ENCODE peak calls at places on chromosome 11, in nine cellular contexts. C is osteocyte; L is activated CD4-positive, alpha-beta T cell treated with anti-CD3 and anti-CD28 coated beads, Interleukin-2, amount 50 U/mL, for 24 hours; E is stimulated activated CD8-positive, alpha-beta memory T cell treated with anti-CD3 and anti-CD28 coated beads, Interleukin-2, amount 100 ng/mL, for 1 hour; W is amniotic stem cell; F is skeletal muscle cell; S is Right ventricle myocardium superior; G is CMK; D is anterior cingulate cortex. B is an unnamed sample.

GRCh38 chr11:69204246-69205124 is 48.8 kb downstream of the SMIM38 start:
- DNase-seq in G (no peak), E (no peak), C (no peak), L (no peak), S (no peak), W (no peak), F (no peak), D (no peak), B (peak; percentile 61)

GRCh38 chr11:68430801-68431200 is 29.8 kb upstream of the PPP6R3 start:
- DNase-seq in D (no peak), G (no peak), W (no peak), C (no peak), E (no peak), F (no peak), L (no peak), S (no peak), B (no peak)

GRCh38 chr11:120137187-120137610 is 714 bp downstream of the TRIM29 start:
- DNase-seq in W (no peak), F (no peak), D (no peak), E (no peak), S (no peak), L (no peak), G (no peak), C (no peak), B (peak; percentile 69)

GRCh38 chr11:10858505-10859360 is 880 bp upstream of the ZBED5 start:
- DNase-seq in W (no peak), C (no peak), F (no peak), D (peak; percentile 71), S (peak; percentile 85), L (no peak), G (no peak), E (peak; percentile 22), B (peak; percentile 85)

GRCh38 chr11:19934828-19935259 is 222.2 kb downstream of the NAV2 start:
- DNase-seq in L (no peak), C (no peak), S (no peak), W (peak; percentile 70), E (no peak), G (no peak), F (peak; percentile 78), D (no peak), B (peak; percentile 59)

GRCh38 chr11:85685820-85686459 is at the start of gene CCDC89:
- DNase-seq in F (peak; percentile 92), S (peak; percentile 86), G (no peak), L (no peak), W (no peak), E (no peak), C (no peak), D (peak; percentile 51), B (peak; percentile 91)

GRCh38 chr11:130737041-130737830 is 179.0 kb downstream of the SNX19 start:
- DNase-seq in D (no peak), L (no peak), G (no peak), E (no peak), C (no peak), S (no peak), W (no peak), F (no peak), B (no peak)

GRCh38 chr11:59532620-59533019 is 21.3 kb downstream of the OR4D9 start:
- DNase-seq in E (no peak), F (no peak), W (no peak), G (no peak), S (no peak), L (no peak), D (no peak), C (no peak), B (no peak)

GRCh38 chr11:47518212-47518959 is 34.5 kb downstream of the CELF1 start:
- DNase-seq in W (no peak), F (no peak), E (no peak), L (no peak), S (no peak), D (no peak), C (no peak), G (peak; percentile 18), B (no peak)

GRCh38 chr11:33015621-33016551 is at the start of gene DEPDC7:
- DNase-seq in D (peak; percentile 88), G (peak; percentile 62), E (peak; percentile 60), C (peak; percentile 97), L (peak; percentile 61), F (peak; percentile 53), S (peak; percentile 92), W (peak; percentile 69), B (peak; percentile 78)

GRCh38 chr11:2752204-2752772 is 52.5 kb upstream of the KCNQ1OT1 start:
- DNase-seq in C (no peak), S (no peak), F (no peak), E (no peak), L (no peak), G (no peak), W (no peak), D (no peak), B (no peak)

GRCh38 chr11:11798586-11799438 is 43.0 kb upstream of the USP47 start:
- DNase-seq in C (no peak), S (peak; percentile 92), E (peak; percentile 40), W (peak; percentile 84), F (no peak), L (peak; percentile 46), D (peak; percentile 71), G (peak; percentile 30), B (peak; percentile 81)

GRCh38 chr11:111460340-111460739 is 51.8 kb downstream of the BTG4 start:
- DNase-seq in E (no peak), C (peak; percentile 17), F (no peak), L (no peak), G (no peak), D (no peak), S (no peak), W (no peak), B (peak; percentile 43)

GRCh38 chr11:74932797-74933196 is 16.1 kb downstream of the XRRA1 start:
- DNase-seq in W (no peak), D (no peak), S (no peak), E (no peak), C (no peak), G (no peak), F (peak; percentile 48), L (no peak), B (no peak)

GRCh38 chr11:9092846-9093778 is 1.7 kb upstream of the SCUBE2 start:
- DNase-seq in W (no peak), G (no peak), F (no peak), E (no peak), C (no peak), L (no peak), S (no peak), D (no peak), B (no peak)

GRCh38 chr11:57842873-57843272 is 81.3 kb downstream of the CTNND1 start:
- DNase-seq in S (no peak), D (no peak), E (no peak), C (no peak), L (no peak), W (no peak), F (no peak), G (no peak), B (no peak)

GRCh38 chr11:14414470-14415461 is 55.8 kb upstream of the RRAS2 start:
- DNase-seq in F (no peak), L (peak; percentile 65), D (no peak), W (no peak), C (no peak), E (peak; percentile 59), S (no peak), G (peak; percentile 65), B (no peak)

GRCh38 chr11:12434255-12434654 is 56.9 kb downstream of the PARVA start:
- DNase-seq in F (no peak), D (no peak), S (no peak), W (no peak), C (peak; percentile 64), E (no peak), G (no peak), L (no peak), B (no peak)

GRCh38 chr11:64881476-64881875 is 3.1 kb upstream of the EHD1 start:
- DNase-seq in D (no peak), L (no peak), F (no peak), G (no peak), S (no peak), C (no peak), W (no peak), E (no peak), B (no peak)

GRCh38 chr11:13009476-13009920 is 382 bp downstream of the RASSF10 start:
- DNase-seq in E (no peak), F (no peak), C (no peak), G (no peak), S (no peak), D (no peak), W (no peak), L (no peak), B (no peak)

GRCh38 chr11:3220521-3221407 is 2.2 kb upstream of the MRGPRG start:
- DNase-seq in D (no peak), S (peak; percentile 36), G (no peak), F (no peak), W (no peak), L (no peak), C (peak; percentile 63), E (no peak), B (peak; percentile 58)

GRCh38 chr11:12813371-12814225 is 139.4 kb downstream of the TEAD1 start:
- DNase-seq in E (no peak), D (no peak), L (no peak), F (no peak), S (no peak), G (no peak), W (no peak), C (no peak), B (no peak)

GRCh38 chr11:121459413-121460041 is 6.8 kb upstream of the SORL1-AS1 start:
- DNase-seq in D (no peak), E (no peak), W (no peak), F (no peak), G (no peak), C (no peak), S (no peak), L (no peak), B (no peak)